ENCODE peak calls at places on chromosomes 13 and 19, in eight cellular contexts. D, O, H, Q, T, W, C and U are unnamed samples. For H3K9me3, the result is how much of the 10 kb centered on the place peaks cover.

GRCh38 chr19:1935484-1936208 is 5.3 kb upstream of the CSNK1G2 start:
- DNase-seq in W (no peak), Q (peak), T (no peak), C (no peak), O (peak), D (peak), H (no peak), U (no peak)

GRCh38 chr19:15317392-15318011 is 14.8 kb downstream of the BRD4 start:
- DNase-seq in H (no peak), W (no peak), Q (no peak), O (no peak), T (no peak), C (no peak), D (no peak), U (no peak)

GRCh38 chr19:8487137-8487851 is 15.1 kb downstream of the PRAM1 start:
- DNase-seq in H (no peak), T (peak), Q (no peak), D (no peak), O (no peak), C (no peak), W (no peak), U (no peak)

GRCh38 chr13:21670006-21670882 is 629 bp upstream of the FGF9 start:
- DNase-seq in T (peak), D (peak), Q (no peak), C (peak), W (no peak), O (peak), H (no peak), U (peak)

GRCh38 chr13:44365899-44366298 is 7.7 kb upstream of the SERP2 start:
- DNase-seq in H (no peak), W (no peak), O (no peak), C (no peak), Q (no peak), T (no peak), D (peak), U (no peak)

GRCh38 chr19:40249781-40250180 is 23.3 kb upstream of the CCNP start:
- DNase-seq in T (no peak), Q (no peak), D (no peak), W (no peak), O (no peak), H (no peak), C (no peak), U (no peak)

GRCh38 chr19:460877-461609 is at the start of gene SHC2:
- DNase-seq in O (no peak), Q (no peak), C (peak), W (no peak), D (no peak), H (no peak), T (no peak), U (no peak)

GRCh38 chr13:80303225-80303811 is 37.6 kb downstream of the SPRY2 start:
- DNase-seq in Q (no peak), O (no peak), T (no peak), H (no peak), C (no peak), W (no peak), D (no peak), U (no peak)

GRCh38 chr19:371501-372160 is 27.0 kb upstream of the MIER2 start:
- DNase-seq in D (no peak), C (no peak), O (peak), Q (no peak), T (no peak), H (no peak), W (no peak), U (no peak)

GRCh38 chr13:108987488-108987887 is 358.1 kb downstream of the MYO16 start:
- DNase-seq in O (no peak), T (no peak), C (no peak), W (no peak), Q (no peak), H (no peak), D (no peak), U (no peak)

GRCh38 chr13:30314069-30314468 is 6.7 kb upstream of the KATNAL1 start:
- DNase-seq in W (no peak), D (no peak), Q (no peak), C (no peak), T (no peak), O (no peak), H (no peak), U (no peak)

GRCh38 chr13:91058066-91058465 is 289.4 kb upstream of the MIR17HG start:
- DNase-seq in D (no peak), O (peak), Q (no peak), T (no peak), C (no peak), H (no peak), W (no peak), U (no peak)

GRCh38 chr19:57934820-57935665 is at the start of gene ZNF418:
- DNase-seq in O (no peak), C (peak), W (no peak), T (peak), D (peak), H (peak), Q (no peak), U (no peak)

GRCh38 chr13:99439850-99440604 is 61.2 kb upstream of the TM9SF2 start:
- DNase-seq in D (no peak), W (no peak), H (no peak), O (no peak), T (no peak), Q (no peak), C (no peak), U (peak)

GRCh38 chr13:36997716-36998427 is 1.3 kb downstream of the ALG5 start:
- DNase-seq in Q (no peak), C (no peak), W (no peak), T (no peak), H (no peak), D (no peak), O (no peak), U (no peak)

GRCh38 chr13:75365724-75366173 is 116.2 kb downstream of the TBC1D4 start:
- DNase-seq in H (peak), T (no peak), D (peak), W (no peak), C (no peak), O (no peak), Q (peak), U (peak)

GRCh38 chr19:5141926-5142724 is 173.2 kb downstream of the KDM4B start:
- DNase-seq in W (no peak), D (no peak), T (no peak), Q (no peak), H (no peak), O (no peak), C (no peak), U (no peak)

GRCh38 chr13:80840313-80840976 is 499.5 kb upstream of the SPRY2 start:
- DNase-seq in W (no peak), Q (no peak), O (no peak), D (peak), T (no peak), C (no peak), H (no peak), U (peak)

GRCh38 chr19:43809762-43810696 is 7.8 kb upstream of the LYPD5 start:
- DNase-seq in Q (peak), C (no peak), O (peak), D (peak), T (no peak), H (no peak), W (no peak), U (no peak)

GRCh38 chr13:80341098-80341701 is at the start of gene SPRY2:
- DNase-seq in D (peak), O (peak), C (peak), W (peak), Q (peak), H (peak), T (no peak), U (peak)

GRCh38 chr19:13537454-13537853 is 31.2 kb upstream of the CACNA1A start:
- DNase-seq in C (no peak), O (no peak), Q (no peak), D (no peak), W (no peak), T (no peak), H (no peak), U (no peak)

GRCh38 chr19:33740811-33741396 is 55.8 kb upstream of the KCTD15 start:
- DNase-seq in H (peak), O (peak), T (no peak), Q (no peak), C (no peak), W (no peak), D (peak), U (no peak)

GRCh38 chr19:45474191-45474940 is 6.6 kb downstream of the FOSB start:
- DNase-seq in C (no peak), D (no peak), H (no peak), T (no peak), W (no peak), O (no peak), Q (no peak), U (no peak)

GRCh38 chr13:30866692-30867669 is 39.1 kb upstream of the MEDAG start:
- DNase-seq in O (no peak), D (peak), Q (no peak), C (no peak), W (no peak), T (no peak), H (no peak), U (no peak)

GRCh38 chr19:30284885-30285284 is 87.3 kb upstream of the ZNF536 start:
- DNase-seq in T (no peak), O (no peak), D (no peak), W (no peak), Q (no peak), C (no peak), H (no peak), U (no peak)

GRCh38 chr13:76852991-76853390 is 33.2 kb downstream of the KCTD12 start:
- DNase-seq in C (no peak), D (peak), W (no peak), O (no peak), T (no peak), Q (no peak), H (peak), U (no peak)

GRCh38 chr19:17081672-17082630 is 6.4 kb downstream of the MYO9B start:
- DNase-seq in T (no peak), H (no peak), D (no peak), W (no peak), O (no peak), Q (no peak), C (peak), U (no peak)

GRCh38 chr19:1845642-1846041 is 2.6 kb downstream of the REXO1 start:
- DNase-seq in D (no peak), T (no peak), O (no peak), Q (no peak), H (no peak), W (no peak), C (no peak), U (no peak)

GRCh38 chr19:5926641-5927438 is 12.8 kb downstream of the CAPS start:
- DNase-seq in D (no peak), C (peak), T (no peak), W (no peak), H (no peak), O (no peak), Q (no peak), U (no peak)

GRCh38 chr19:12232961-12233360 is 61.7 kb downstream of the ZNF44 start:
- DNase-seq in T (no peak), C (no peak), H (no peak), W (no peak), D (no peak), O (no peak), Q (no peak), U (no peak)

GRCh38 chr13:39419866-39420265 is 183.1 kb downstream of the LHFPL6 start:
- DNase-seq in C (no peak), Q (no peak), T (no peak), D (no peak), O (no peak), H (no peak), W (no peak), U (no peak)

GRCh38 chr13:93328943-93329342 is 102.3 kb downstream of the GPC6 start:
- DNase-seq in W (no peak), C (no peak), O (no peak), D (no peak), T (no peak), Q (no peak), H (no peak), U (no peak)

GRCh38 chr13:43054803-43055802 is 31.7 kb downstream of the DNAJC15 start:
- DNase-seq in O (peak), H (peak), Q (no peak), T (no peak), D (peak), W (no peak), C (no peak), U (peak)

GRCh38 chr13:101209206-101209893 is 207.0 kb downstream of the NALCN start:
- DNase-seq in H (no peak), O (no peak), D (peak), T (no peak), Q (no peak), W (no peak), C (no peak), U (no peak)

GRCh38 chr13:101205408-101205807 is 210.9 kb downstream of the NALCN start:
- DNase-seq in T (no peak), O (no peak), H (no peak), D (no peak), W (no peak), C (no peak), Q (no peak), U (no peak)

GRCh38 chr13:101211261-101211660 is 205.0 kb downstream of the NALCN start:
- DNase-seq in W (no peak), H (no peak), T (no peak), C (no peak), O (no peak), D (peak), Q (no peak), U (no peak)

DNA sequence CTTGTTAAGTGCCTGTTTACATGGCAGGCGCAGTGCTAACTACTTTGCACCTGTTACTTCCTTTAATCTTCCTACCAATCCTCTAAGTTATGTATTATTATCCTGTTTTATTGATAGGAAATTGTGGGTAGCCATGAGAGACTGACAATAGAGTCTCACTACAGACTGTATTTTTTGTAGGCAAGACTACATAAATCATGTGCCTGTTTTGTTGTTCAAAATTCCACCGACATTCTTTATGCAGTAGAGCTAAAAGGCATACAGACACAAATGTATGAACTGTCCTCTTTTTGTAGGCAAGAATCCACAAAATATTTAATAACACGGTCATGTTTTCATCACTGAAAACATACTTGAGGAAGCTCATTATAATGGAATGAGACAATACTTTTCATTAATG is 205.5 kb downstream of the NALCN start:
- DNase-seq in C (no peak), W (no peak), H (no peak), O (no peak), Q (no peak), T (no peak), D (peak), U (no peak)
- H3K27ac ChIP-seq in C (no peak), W (no peak), H (peak), O (no peak), Q (no peak), T (no peak), D (peak), U (no peak)

DNA sequence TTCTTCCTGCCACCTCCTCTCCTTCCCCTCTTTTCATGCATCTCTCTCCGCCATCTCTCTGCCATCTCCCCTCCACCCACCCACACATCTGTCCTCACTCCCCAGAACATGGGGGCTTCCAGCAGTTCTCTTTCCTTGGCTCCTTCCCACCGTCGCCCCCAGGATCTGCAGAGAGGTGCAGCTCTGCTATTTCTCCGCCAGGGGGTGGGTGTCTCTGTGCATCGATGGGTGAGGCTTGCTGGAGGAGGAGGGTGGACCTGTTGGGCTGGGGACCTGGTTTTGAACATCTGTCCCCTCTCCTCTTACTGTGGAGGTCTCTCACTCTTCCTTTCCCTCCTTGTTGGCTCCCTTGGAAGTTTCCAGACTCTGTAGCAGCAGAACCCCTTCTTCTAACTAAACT is 51.7 kb downstream of the MYH14 start:
- DNase-seq in C (no peak), O (no peak), T (no peak), W (no peak), D (no peak), Q (no peak), H (no peak), U (no peak)
- H3K9me3 ChIP-seq in C (under half), O (under half), T (under half), W (under half), D (under half), Q (under half), H (under half), U (under half)

GRCh38 chr19:11073568-11073967 is 15.7 kb upstream of the LDLR start:
- DNase-seq in Q (no peak), D (no peak), C (no peak), O (no peak), T (no peak), H (no peak), W (no peak), U (no peak)
- H3K27ac ChIP-seq in Q (no peak), D (no peak), C (no peak), O (no peak), T (no peak), H (no peak), W (no peak), U (no peak)

GRCh38 chr19:19719798-19720197 is 13.1 kb downstream of the ZNF14 start:
- DNase-seq in H (no peak), D (no peak), T (no peak), C (no peak), O (no peak), W (no peak), Q (no peak), U (no peak)
- H3K9me3 ChIP-seq in H (half or more), D (under half), T (half or more), C (half or more), O (under half), W (under half), Q (half or more), U (under half)

GRCh38 chr13:67096418-67096817 is 133.7 kb downstream of the PCDH9 start:
- DNase-seq in H (no peak), W (no peak), O (no peak), D (no peak), T (no peak), Q (no peak), C (no peak), U (no peak)

GRCh38 chr13:67095621-67096020 is 134.5 kb downstream of the PCDH9 start:
- DNase-seq in H (no peak), O (no peak), C (no peak), W (no peak), T (no peak), D (peak), Q (no peak), U (no peak)

GRCh38 chr13:67097856-67098255 is 132.3 kb downstream of the PCDH9 start:
- DNase-seq in T (no peak), Q (no peak), H (no peak), D (no peak), W (no peak), O (no peak), C (no peak), U (no peak)

GRCh38 chr13:67094078-67094477 is 136.1 kb downstream of the PCDH9 start:
- DNase-seq in W (no peak), O (no peak), C (no peak), Q (no peak), T (no peak), D (no peak), H (no peak), U (no peak)

DNA sequence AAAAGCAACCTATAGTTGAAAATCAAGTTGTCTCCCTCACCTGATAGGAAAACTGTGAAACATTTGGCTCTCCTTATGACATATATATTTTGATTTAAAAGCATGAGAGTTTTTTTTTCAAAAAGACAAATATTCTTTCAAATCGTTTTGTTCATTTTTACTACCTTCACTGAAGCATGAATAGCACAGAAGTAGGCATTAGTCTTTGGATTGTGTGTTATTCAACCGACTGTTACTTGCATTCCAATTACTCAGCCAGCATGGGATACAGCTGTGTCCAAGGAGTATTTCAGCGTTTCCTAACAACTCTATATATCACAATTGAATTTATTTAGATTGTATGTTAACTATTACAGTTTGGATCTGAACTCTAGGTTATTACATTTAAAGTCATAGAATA is 135.2 kb downstream of the PCDH9 start:
- DNase-seq in W (no peak), D (no peak), Q (no peak), T (no peak), O (no peak), C (no peak), H (no peak), U (no peak)
- H3K27ac ChIP-seq in W (no peak), D (no peak), Q (no peak), T (no peak), O (no peak), C (no peak), H (no peak), U (no peak)